ENCODE peak calls at places on chromosomes 12 and 14, in five cellular contexts. E is K562, C is GM12878, G is H1, M is HepG2. U is an unnamed sample.

GRCh38 chr14:20382526-20382925 is 30.8 kb downstream of the TEP1 start:
- DNase-seq in G (no peak), C (no peak), M (no peak), E (no peak), U (no peak)

GRCh38 chr12:17296882-17297281 is 690.9 kb upstream of the LMO3 start:
- DNase-seq in M (peak; percentile 4), G (no peak), E (no peak), C (no peak), U (no peak)

GRCh38 chr14:66009104-66009503 is 477.1 kb upstream of the CCDC196 start:
- DNase-seq in M (no peak), G (no peak), C (no peak), E (no peak), U (peak; percentile 13)

GRCh38 chr14:100307215-100308111 is 1.2 kb upstream of the SLC25A29 start:
- DNase-seq in M (no peak), C (no peak), G (peak; percentile 78), E (peak; percentile 23), U (no peak)

GRCh38 chr14:69291891-69292586 is 32.1 kb downstream of the GALNT16 start:
- DNase-seq in E (no peak), M (no peak), G (peak; percentile 49), C (no peak), U (no peak)

GRCh38 chr12:117228239-117228638 is 38.0 kb upstream of the FBXO21 start:
- DNase-seq in G (no peak), E (no peak), M (no peak), C (no peak), U (no peak)

GRCh38 chr12:119036878-119037493 is 55.6 kb downstream of the SRRM4 start:
- DNase-seq in G (peak; percentile 74), E (peak; percentile 77), M (peak; percentile 16), C (no peak), U (no peak)

GRCh38 chr12:72366255-72366654 is 94.1 kb downstream of the TRHDE start:
- DNase-seq in E (no peak), G (no peak), C (no peak), M (no peak), U (no peak)

GRCh38 chr12:48903982-48904411 is 21.3 kb downstream of the FKBP11 start:
- DNase-seq in M (peak; percentile 76), G (peak; percentile 95), E (peak; percentile 82), C (peak; percentile 20), U (peak; percentile 52)

GRCh38 chr14:92093320-92093719 is 13.1 kb downstream of the ATXN3 start:
- DNase-seq in C (no peak), E (no peak), G (no peak), M (no peak), U (no peak)

GRCh38 chr12:62438098-62438692 is 28.4 kb upstream of the MON2 start:
- DNase-seq in C (peak; percentile 11), G (peak; percentile 67), E (peak; percentile 56), M (peak; percentile 17), U (peak; percentile 44)

GRCh38 chr12:52096332-52097044 is 17.0 kb downstream of the SMIM41 start:
- DNase-seq in M (no peak), C (no peak), E (no peak), G (no peak), U (no peak)

GRCh38 chr14:32998433-32998832 is 59.8 kb downstream of the NPAS3 start:
- DNase-seq in E (no peak), G (no peak), C (no peak), M (no peak), U (no peak)

GRCh38 chr14:105365101-105365500 is 33.2 kb upstream of the TEX22 start:
- DNase-seq in M (no peak), C (no peak), E (no peak), G (no peak), U (no peak)

GRCh38 chr14:101925152-101925551 is 39.2 kb upstream of the DYNC1H1 start:
- DNase-seq in C (no peak), M (no peak), G (no peak), E (no peak), U (no peak)

GRCh38 chr14:55107766-55108554 is 21.1 kb upstream of the LGALS3 start:
- DNase-seq in M (peak; percentile 83), E (peak; percentile 79), C (no peak), G (no peak), U (peak; percentile 91)

GRCh38 chr12:119593578-119594398 is at the start of gene TMEM233:
- DNase-seq in M (no peak), C (no peak), E (no peak), G (peak; percentile 73), U (no peak)

GRCh38 chr14:91368681-91369416 is 48.8 kb downstream of the CCDC88C start:
- DNase-seq in M (no peak), C (no peak), G (no peak), E (no peak), U (no peak)

GRCh38 chr14:54776361-54777001 is 126.1 kb downstream of the GCH1 start:
- DNase-seq in C (peak; percentile 24), M (no peak), G (no peak), E (no peak), U (no peak)

GRCh38 chr12:47152095-47152494 is 72.3 kb upstream of the AMIGO2 start:
- DNase-seq in M (no peak), C (no peak), G (no peak), E (no peak), U (no peak)

GRCh38 chr14:101838476-101838875 is 77.0 kb downstream of the PPP2R5C start:
- DNase-seq in E (no peak), G (no peak), C (no peak), M (no peak), U (no peak)

GRCh38 chr14:23154876-23155587 is 28.4 kb downstream of the SLC7A8 start:
- DNase-seq in M (no peak), E (peak; percentile 45), C (no peak), G (peak; percentile 48), U (no peak)

GRCh38 chr12:46224401-46224800 is 44.4 kb downstream of the SLC38A1 start:
- DNase-seq in C (no peak), M (no peak), G (no peak), E (no peak), U (no peak)

GRCh38 chr14:42045393-42045792 is 438.7 kb downstream of the LRFN5 start:
- DNase-seq in C (no peak), E (no peak), M (no peak), G (no peak), U (no peak)

GRCh38 chr12:110721570-110721969 is 21.1 kb downstream of the PPP1CC start:
- DNase-seq in G (no peak), C (no peak), E (no peak), M (no peak), U (no peak)

GRCh38 chr14:106838991-106839769 is 1312.8 kb downstream of the TMEM121 start:
- DNase-seq in C (no peak), M (no peak), E (no peak), G (no peak), U (no peak)

GRCh38 chr12:121697093-121697698 is 15.4 kb upstream of the TMEM120B start:
- DNase-seq in G (no peak), M (peak; percentile 53), C (no peak), E (peak; percentile 35), U (peak; percentile 47)

GRCh38 chr12:87280356-87280755 is 748.8 kb downstream of the C12orf50 start:
- DNase-seq in E (no peak), G (no peak), C (peak; percentile 21), M (no peak), U (no peak)
- TF ChIP-seq ATF3 in E (no peak), G (no peak), C (no peak), M (no peak), U (no peak)

GRCh38 chr12:95763809-95764253 is 26.7 kb downstream of the NTN4 start:
- DNase-seq in E (no peak), C (no peak), M (peak; percentile 48), G (no peak), U (peak; percentile 52)

GRCh38 chr12:95764848-95765247 is 25.7 kb downstream of the NTN4 start:
- DNase-seq in G (no peak), E (no peak), C (no peak), M (no peak), U (no peak)

GRCh38 chr12:95759039-95759438 is 31.5 kb downstream of the NTN4 start:
- DNase-seq in E (no peak), G (no peak), M (no peak), C (no peak), U (no peak)

GRCh38 chr12:95760371-95760770 is 30.2 kb downstream of the NTN4 start:
- DNase-seq in G (no peak), E (no peak), C (no peak), M (no peak), U (no peak)

DNA sequence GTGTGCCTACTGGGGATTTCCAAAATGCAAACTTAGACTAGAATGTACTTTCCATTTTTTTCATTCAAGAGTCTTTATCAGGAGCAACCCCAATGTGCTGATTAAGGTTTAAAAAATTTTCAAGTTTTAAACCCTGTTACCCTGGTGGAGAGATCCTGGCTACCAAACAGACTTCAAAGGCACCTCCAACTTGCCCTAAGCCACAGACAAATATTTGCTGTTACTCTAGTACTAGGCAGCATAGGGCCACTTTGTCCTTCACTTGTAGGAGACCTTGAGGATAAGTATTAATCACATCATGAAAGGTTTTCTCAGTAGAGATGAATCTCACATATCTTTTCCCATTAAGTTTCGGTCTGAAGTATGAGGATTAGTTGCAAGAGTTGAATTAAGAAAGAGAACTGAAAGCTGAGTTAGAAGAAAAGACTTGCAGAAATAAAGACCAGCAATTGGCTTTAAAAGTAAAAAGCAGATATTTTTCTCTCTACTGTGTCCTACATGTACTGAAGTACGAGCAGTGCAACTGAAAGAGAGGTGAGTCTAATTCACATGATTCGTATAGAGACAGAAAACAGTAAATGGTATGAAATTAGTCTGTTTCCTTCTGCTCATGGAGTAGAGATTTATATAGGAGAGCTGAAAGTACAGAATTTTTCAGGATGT is 28.3 kb downstream of the NTN4 start:
- DNase-seq in E (no peak), G (no peak), C (no peak), M (peak; percentile 95), U (no peak)
- H3K4me3 ChIP-seq in E (no peak overlapping the region), G (no peak overlapping the region), C (no peak overlapping the region), M (peak overlapping the region; percentile 44), U (no peak overlapping the region)

GRCh38 chr12:112107306-112107705 is 1.3 kb downstream of the NAA25 start:
- DNase-seq in G (no peak), M (no peak), E (no peak), C (no peak), U (no peak)

GRCh38 chr12:112105891-112106290 is 2.7 kb downstream of the NAA25 start:
- DNase-seq in G (no peak), C (no peak), E (no peak), M (no peak), U (no peak)

GRCh38 chr12:112103758-112104504 is 4.7 kb downstream of the NAA25 start:
- DNase-seq in M (no peak), E (no peak), G (no peak), C (no peak), U (no peak)

GRCh38 chr12:112111931-112112330 is 3.3 kb upstream of the NAA25 start:
- DNase-seq in C (no peak), M (no peak), E (no peak), G (no peak), U (no peak)

GRCh38 chr12:112107728-112108447 is 695 bp downstream of the NAA25 start:
- DNase-seq in C (no peak), E (peak; percentile 44), M (no peak), G (no peak), U (no peak)
- TF ChIP-seq ATF3 in C (no peak), E (no peak), M (no peak), G (no peak), U (no peak)

DNA sequence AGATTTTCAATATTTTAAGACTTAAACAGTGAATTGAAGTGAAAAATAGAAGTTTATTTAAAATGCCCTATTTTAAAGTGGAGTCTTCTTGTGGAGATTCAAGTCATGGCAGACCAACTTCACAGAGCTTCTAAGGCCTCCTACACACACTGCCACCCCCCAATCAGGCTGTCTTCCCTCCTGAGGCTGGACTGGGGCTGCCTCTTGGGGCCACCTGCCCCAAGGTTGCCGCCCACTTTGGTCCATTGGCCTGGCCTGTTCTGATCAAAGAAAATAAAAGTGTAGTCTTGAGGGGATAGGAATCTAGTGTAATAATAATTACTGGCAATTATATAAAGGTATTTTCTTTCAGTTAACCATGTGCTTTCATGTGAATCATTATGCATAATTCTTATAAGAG is 1.3 kb downstream of the GOLT1B start:
- DNase-seq in G (no peak), M (no peak), E (no peak), C (no peak), U (no peak)
- H3K4me3 ChIP-seq in G (peak overlapping the region; percentile 93), M (peak overlapping the region; percentile 95), E (peak overlapping the region; percentile 100), C (peak overlapping the region; percentile 94), U (peak overlapping the region; percentile 94)

U was measured in HCT116.